ENCODE peak calls at places on chromosome 17, in nine cellular contexts. K is NB4; H is adipocyte; G is T-helper 22 cell; S is CD8-positive, alpha-beta memory T cell; Q is dermis microvascular lymphatic vessel endothelial cell; M is non-pigmented ciliary epithelial cell; J is iris pigment epithelial cell; W is hippocampal formation. A is an unnamed sample.

GRCh38 chr17:72591500-72592241 is 470.9 kb downstream of the SOX9 start:
- DNase-seq in Q (no peak), J (peak), K (no peak), S (no peak), W (no peak), M (no peak), H (peak), G (no peak), A (peak)

GRCh38 chr17:80504671-80505413 is 28.4 kb upstream of the NPTX1 start:
- DNase-seq in J (peak), K (no peak), M (peak), W (no peak), S (no peak), Q (no peak), G (no peak), H (peak), A (peak)

GRCh38 chr17:58370716-58371115 is 18.7 kb upstream of the SUPT4H1 start:
- DNase-seq in M (no peak), K (no peak), Q (no peak), S (no peak), J (no peak), W (no peak), H (no peak), G (no peak), A (no peak)

GRCh38 chr17:67374329-67375053 is 2.6 kb upstream of the PITPNC1 start:
- DNase-seq in S (peak), G (peak), Q (peak), J (peak), K (peak), M (no peak), W (peak), H (peak), A (peak)

GRCh38 chr17:3843935-3844516 is 2.0 kb downstream of the NCBP3 start:
- DNase-seq in H (peak), W (no peak), Q (peak), M (no peak), K (peak), G (no peak), J (peak), S (no peak), A (peak)

GRCh38 chr17:39820541-39820940 is 43.6 kb downstream of the IKZF3 start:
- DNase-seq in G (no peak), H (no peak), M (no peak), K (no peak), S (no peak), W (no peak), Q (no peak), J (no peak), A (no peak)

GRCh38 chr17:68172461-68172954 is 75.3 kb upstream of the AMZ2 start:
- DNase-seq in W (peak), M (peak), H (peak), K (peak), J (peak), Q (peak), S (peak), G (peak), A (peak)

GRCh38 chr17:38982858-38983746 is 15.9 kb upstream of the FBXO47 start:
- DNase-seq in J (peak), S (no peak), K (peak), G (peak), M (no peak), Q (peak), W (peak), H (peak), A (peak)

GRCh38 chr17:63918305-63918704 is 334 bp downstream of the GH1 start:
- DNase-seq in H (no peak), Q (no peak), G (no peak), W (no peak), S (no peak), J (no peak), K (no peak), M (no peak), A (no peak)